ENCODE peak calls at places on chromosome 9, in ten cellular contexts. One of them, this sample, is unnamed.

GRCh38 chr9:124795881-124796415 is 19.0 kb downstream of the OLFML2A start:
- DNase-seq in IMR-90: no peak
- DNase-seq in right cardiac atrium: peak; percentile 78
- DNase-seq in HCT116: no peak
- DNase-seq in endothelial cell of umbilical vein: peak; percentile 44
- DNase-seq in mammary epithelial cell: no peak
- DNase-seq in iPS DF 6.9: no peak
- DNase-seq in uterus: no peak
- DNase-seq in tibial nerve: no peak
- DNase-seq in NT2/D1: no peak
- DNase-seq in this sample: no peak

GRCh38 chr9:124042168-124042775 is 30.7 kb downstream of the LHX2 start:
- DNase-seq in IMR-90: no peak
- DNase-seq in right cardiac atrium: no peak
- DNase-seq in HCT116: no peak
- DNase-seq in endothelial cell of umbilical vein: no peak
- DNase-seq in mammary epithelial cell: no peak
- DNase-seq in iPS DF 6.9: no peak
- DNase-seq in uterus: no peak
- DNase-seq in tibial nerve: no peak
- DNase-seq in NT2/D1: no peak
- DNase-seq in this sample: peak; percentile 32

GRCh38 chr9:715743-716400 is 125.6 kb upstream of the DMRT1 start:
- DNase-seq in IMR-90: peak; percentile 68
- DNase-seq in right cardiac atrium: no peak
- DNase-seq in HCT116: no peak
- DNase-seq in endothelial cell of umbilical vein: peak; percentile 39
- DNase-seq in mammary epithelial cell: peak; percentile 55
- DNase-seq in iPS DF 6.9: no peak
- DNase-seq in uterus: no peak
- DNase-seq in tibial nerve: no peak
- DNase-seq in NT2/D1: no peak
- DNase-seq in this sample: no peak

GRCh38 chr9:16828335-16829281 is 41.9 kb downstream of the BNC2 start:
- DNase-seq in IMR-90: peak; percentile 78
- DNase-seq in right cardiac atrium: peak; percentile 81
- DNase-seq in HCT116: no peak
- DNase-seq in endothelial cell of umbilical vein: peak; percentile 28
- DNase-seq in mammary epithelial cell: no peak
- DNase-seq in iPS DF 6.9: no peak
- DNase-seq in uterus: peak; percentile 34
- DNase-seq in tibial nerve: peak; percentile 15
- DNase-seq in NT2/D1: no peak
- DNase-seq in this sample: peak; percentile 76

GRCh38 chr9:127389391-127390242 is 7.4 kb upstream of the SLC2A8 start:
- DNase-seq in IMR-90: no peak
- DNase-seq in right cardiac atrium: no peak
- DNase-seq in HCT116: no peak
- DNase-seq in endothelial cell of umbilical vein: no peak
- DNase-seq in mammary epithelial cell: no peak
- DNase-seq in iPS DF 6.9: no peak
- DNase-seq in uterus: no peak
- DNase-seq in tibial nerve: no peak
- DNase-seq in NT2/D1: no peak
- DNase-seq in this sample: no peak

GRCh38 chr9:36940881-36941280 is 93.2 kb downstream of the PAX5 start:
- DNase-seq in IMR-90: no peak
- DNase-seq in right cardiac atrium: no peak
- DNase-seq in HCT116: no peak
- DNase-seq in endothelial cell of umbilical vein: no peak
- DNase-seq in mammary epithelial cell: no peak
- DNase-seq in iPS DF 6.9: no peak
- DNase-seq in uterus: no peak
- DNase-seq in tibial nerve: no peak
- DNase-seq in NT2/D1: no peak
- DNase-seq in this sample: no peak

GRCh38 chr9:128917151-128917849 is 3.5 kb upstream of the PHYHD1 start:
- DNase-seq in IMR-90: peak; percentile 64
- DNase-seq in right cardiac atrium: peak; percentile 93
- DNase-seq in HCT116: no peak
- DNase-seq in endothelial cell of umbilical vein: peak; percentile 86
- DNase-seq in mammary epithelial cell: no peak
- DNase-seq in iPS DF 6.9: no peak
- DNase-seq in uterus: peak; percentile 88
- DNase-seq in tibial nerve: peak; percentile 86
- DNase-seq in NT2/D1: no peak
- DNase-seq in this sample: peak; percentile 89

GRCh38 chr9:124594673-124595072 is 87.5 kb upstream of the NR5A1 start:
- DNase-seq in IMR-90: peak; percentile 18
- DNase-seq in right cardiac atrium: no peak
- DNase-seq in HCT116: no peak
- DNase-seq in endothelial cell of umbilical vein: no peak
- DNase-seq in mammary epithelial cell: no peak
- DNase-seq in iPS DF 6.9: no peak
- DNase-seq in uterus: no peak
- DNase-seq in tibial nerve: no peak
- DNase-seq in NT2/D1: no peak
- DNase-seq in this sample: no peak

GRCh38 chr9:15722888-15723287 is 170.0 kb downstream of the CCDC171 start:
- DNase-seq in IMR-90: peak; percentile 31
- DNase-seq in right cardiac atrium: no peak
- DNase-seq in HCT116: no peak
- DNase-seq in endothelial cell of umbilical vein: no peak
- DNase-seq in mammary epithelial cell: no peak
- DNase-seq in iPS DF 6.9: no peak
- DNase-seq in uterus: no peak
- DNase-seq in tibial nerve: no peak
- DNase-seq in NT2/D1: peak; percentile 15
- DNase-seq in this sample: no peak

GRCh38 chr9:34292552-34292951 is 36.5 kb downstream of the KIF24 start:
- DNase-seq in IMR-90: no peak
- DNase-seq in right cardiac atrium: no peak
- DNase-seq in HCT116: no peak
- DNase-seq in endothelial cell of umbilical vein: no peak
- DNase-seq in mammary epithelial cell: no peak
- DNase-seq in iPS DF 6.9: no peak
- DNase-seq in uterus: no peak
- DNase-seq in tibial nerve: no peak
- DNase-seq in NT2/D1: no peak
- DNase-seq in this sample: no peak

DNA sequence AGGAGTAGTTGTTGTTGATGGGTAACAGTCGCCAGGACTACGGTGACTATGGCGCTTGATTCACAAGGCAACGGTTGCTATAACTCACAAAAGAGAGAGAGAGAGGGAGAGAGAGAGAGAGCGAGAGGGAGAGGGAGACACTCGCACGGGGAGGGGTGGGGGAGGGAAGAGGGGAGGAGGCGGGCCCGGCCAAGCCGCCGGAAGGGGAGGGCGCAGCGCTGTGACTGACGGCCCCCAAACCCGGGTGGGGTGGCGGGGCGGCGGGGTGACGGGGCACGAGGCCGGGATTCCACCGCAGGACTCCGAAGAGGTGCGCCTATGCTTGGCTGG is at the start of gene RFX3:
- DNase-seq in IMR-90: peak; percentile 97
- DNase-seq in right cardiac atrium: peak; percentile 97
- DNase-seq in HCT116: peak; percentile 84
- DNase-seq in endothelial cell of umbilical vein: peak; percentile 90
- DNase-seq in mammary epithelial cell: peak; percentile 94
- DNase-seq in iPS DF 6.9: no peak
- DNase-seq in uterus: peak; percentile 89
- DNase-seq in tibial nerve: peak; percentile 77
- DNase-seq in NT2/D1: peak; percentile 79
- DNase-seq in this sample: peak; percentile 94
- H3K4me3 ChIP-seq in IMR-90: peak within 1 kb of the TSS; percentile 97
- H3K4me3 ChIP-seq in right cardiac atrium: peak within 1 kb of the TSS; percentile 83
- H3K4me3 ChIP-seq in HCT116: peak within 1 kb of the TSS; percentile 89
- H3K4me3 ChIP-seq in endothelial cell of umbilical vein: peak within 1 kb of the TSS; percentile 94
- H3K4me3 ChIP-seq in mammary epithelial cell: peak within 1 kb of the TSS; percentile 98
- H3K4me3 ChIP-seq in iPS DF 6.9: peak within 1 kb of the TSS; percentile 91
- H3K4me3 ChIP-seq in uterus: peak within 1 kb of the TSS; percentile 99
- H3K4me3 ChIP-seq in tibial nerve: peak within 1 kb of the TSS; percentile 91
- H3K4me3 ChIP-seq in NT2/D1: peak within 1 kb of the TSS; percentile 93
- H3K4me3 ChIP-seq in this sample: peak within 1 kb of the TSS; percentile 83

GRCh38 chr9:121885345-121885901 is 207.7 kb downstream of the TTLL11 start:
- DNase-seq in IMR-90: peak; percentile 86
- DNase-seq in right cardiac atrium: no peak
- DNase-seq in HCT116: no peak
- DNase-seq in endothelial cell of umbilical vein: no peak
- DNase-seq in mammary epithelial cell: no peak
- DNase-seq in iPS DF 6.9: no peak
- DNase-seq in uterus: no peak
- DNase-seq in tibial nerve: no peak
- DNase-seq in NT2/D1: no peak
- DNase-seq in this sample: no peak

GRCh38 chr9:121884057-121884512 is 209.0 kb downstream of the TTLL11 start:
- DNase-seq in IMR-90: no peak
- DNase-seq in right cardiac atrium: no peak
- DNase-seq in HCT116: no peak
- DNase-seq in endothelial cell of umbilical vein: no peak
- DNase-seq in mammary epithelial cell: no peak
- DNase-seq in iPS DF 6.9: no peak
- DNase-seq in uterus: no peak
- DNase-seq in tibial nerve: no peak
- DNase-seq in NT2/D1: peak; percentile 57
- DNase-seq in this sample: no peak

GRCh38 chr9:121880343-121880742 is 212.8 kb downstream of the TTLL11 start:
- DNase-seq in IMR-90: no peak
- DNase-seq in right cardiac atrium: no peak
- DNase-seq in HCT116: no peak
- DNase-seq in endothelial cell of umbilical vein: no peak
- DNase-seq in mammary epithelial cell: no peak
- DNase-seq in iPS DF 6.9: no peak
- DNase-seq in uterus: no peak
- DNase-seq in tibial nerve: no peak
- DNase-seq in NT2/D1: no peak
- DNase-seq in this sample: no peak

GRCh38 chr9:121881920-121882500 is 211.1 kb downstream of the TTLL11 start:
- DNase-seq in IMR-90: no peak
- DNase-seq in right cardiac atrium: no peak
- DNase-seq in HCT116: no peak
- DNase-seq in endothelial cell of umbilical vein: no peak
- DNase-seq in mammary epithelial cell: no peak
- DNase-seq in iPS DF 6.9: no peak
- DNase-seq in uterus: no peak
- DNase-seq in tibial nerve: no peak
- DNase-seq in NT2/D1: no peak
- DNase-seq in this sample: no peak

GRCh38 chr9:121883281-121884056 is 209.6 kb downstream of the TTLL11 start:
- DNase-seq in IMR-90: peak; percentile 37
- DNase-seq in right cardiac atrium: no peak
- DNase-seq in HCT116: no peak
- DNase-seq in endothelial cell of umbilical vein: peak; percentile 34
- DNase-seq in mammary epithelial cell: no peak
- DNase-seq in iPS DF 6.9: no peak
- DNase-seq in uterus: no peak
- DNase-seq in tibial nerve: no peak
- DNase-seq in NT2/D1: no peak
- DNase-seq in this sample: no peak
- H3K4me1 ChIP-seq in IMR-90: peaks cover 11% of the 10 kb centered on the region
- H3K4me1 ChIP-seq in right cardiac atrium: no peaks in the 10 kb centered on the region
- H3K4me1 ChIP-seq in HCT116: no peaks in the 10 kb centered on the region
- H3K4me1 ChIP-seq in endothelial cell of umbilical vein: peaks cover 14% of the 10 kb centered on the region
- H3K4me1 ChIP-seq in mammary epithelial cell: no peaks in the 10 kb centered on the region
- H3K4me1 ChIP-seq in iPS DF 6.9: peaks cover 4% of the 10 kb centered on the region
- H3K4me1 ChIP-seq in uterus: no peaks in the 10 kb centered on the region
- H3K4me1 ChIP-seq in tibial nerve: peaks cover 31% of the 10 kb centered on the region
- H3K4me1 ChIP-seq in NT2/D1: peaks cover 12% of the 10 kb centered on the region
- H3K4me1 ChIP-seq in this sample: peaks cover 2% of the 10 kb centered on the region

GRCh38 chr9:121230231-121230630 is 28.6 kb upstream of the RAB14 start:
- DNase-seq in IMR-90: no peak
- DNase-seq in right cardiac atrium: no peak
- DNase-seq in HCT116: no peak
- DNase-seq in endothelial cell of umbilical vein: no peak
- DNase-seq in mammary epithelial cell: no peak
- DNase-seq in iPS DF 6.9: no peak
- DNase-seq in uterus: no peak
- DNase-seq in tibial nerve: no peak
- DNase-seq in NT2/D1: no peak
- DNase-seq in this sample: no peak

GRCh38 chr9:121239851-121240250 is 28.1 kb upstream of the GSN start:
- DNase-seq in IMR-90: no peak
- DNase-seq in right cardiac atrium: no peak
- DNase-seq in HCT116: no peak
- DNase-seq in endothelial cell of umbilical vein: no peak
- DNase-seq in mammary epithelial cell: no peak
- DNase-seq in iPS DF 6.9: no peak
- DNase-seq in uterus: no peak
- DNase-seq in tibial nerve: no peak
- DNase-seq in NT2/D1: no peak
- DNase-seq in this sample: no peak

GRCh38 chr9:121239071-121239470 is 28.9 kb upstream of the GSN start:
- DNase-seq in IMR-90: peak; percentile 19
- DNase-seq in right cardiac atrium: no peak
- DNase-seq in HCT116: no peak
- DNase-seq in endothelial cell of umbilical vein: no peak
- DNase-seq in mammary epithelial cell: no peak
- DNase-seq in iPS DF 6.9: no peak
- DNase-seq in uterus: no peak
- DNase-seq in tibial nerve: no peak
- DNase-seq in NT2/D1: no peak
- DNase-seq in this sample: no peak

GRCh38 chr9:121235512-121235911 is 32.5 kb upstream of the GSN start:
- DNase-seq in IMR-90: no peak
- DNase-seq in right cardiac atrium: no peak
- DNase-seq in HCT116: no peak
- DNase-seq in endothelial cell of umbilical vein: no peak
- DNase-seq in mammary epithelial cell: no peak
- DNase-seq in iPS DF 6.9: no peak
- DNase-seq in uterus: no peak
- DNase-seq in tibial nerve: no peak
- DNase-seq in NT2/D1: no peak
- DNase-seq in this sample: no peak

GRCh38 chr9:121233906-121234901 is 32.5 kb upstream of the RAB14 start:
- DNase-seq in IMR-90: peak; percentile 81
- DNase-seq in right cardiac atrium: no peak
- DNase-seq in HCT116: no peak
- DNase-seq in endothelial cell of umbilical vein: no peak
- DNase-seq in mammary epithelial cell: peak; percentile 50
- DNase-seq in iPS DF 6.9: no peak
- DNase-seq in uterus: no peak
- DNase-seq in tibial nerve: no peak
- DNase-seq in NT2/D1: no peak
- DNase-seq in this sample: no peak
- H3K4me3 ChIP-seq in IMR-90: no peak overlapping the region
- H3K4me3 ChIP-seq in right cardiac atrium: no peak overlapping the region
- H3K4me3 ChIP-seq in HCT116: no peak overlapping the region
- H3K4me3 ChIP-seq in endothelial cell of umbilical vein: no peak overlapping the region
- H3K4me3 ChIP-seq in mammary epithelial cell: no peak overlapping the region
- H3K4me3 ChIP-seq in iPS DF 6.9: no peak overlapping the region
- H3K4me3 ChIP-seq in uterus: no peak overlapping the region
- H3K4me3 ChIP-seq in tibial nerve: no peak overlapping the region
- H3K4me3 ChIP-seq in NT2/D1: no peak overlapping the region
- H3K4me3 ChIP-seq in this sample: no peak overlapping the region

DNA sequence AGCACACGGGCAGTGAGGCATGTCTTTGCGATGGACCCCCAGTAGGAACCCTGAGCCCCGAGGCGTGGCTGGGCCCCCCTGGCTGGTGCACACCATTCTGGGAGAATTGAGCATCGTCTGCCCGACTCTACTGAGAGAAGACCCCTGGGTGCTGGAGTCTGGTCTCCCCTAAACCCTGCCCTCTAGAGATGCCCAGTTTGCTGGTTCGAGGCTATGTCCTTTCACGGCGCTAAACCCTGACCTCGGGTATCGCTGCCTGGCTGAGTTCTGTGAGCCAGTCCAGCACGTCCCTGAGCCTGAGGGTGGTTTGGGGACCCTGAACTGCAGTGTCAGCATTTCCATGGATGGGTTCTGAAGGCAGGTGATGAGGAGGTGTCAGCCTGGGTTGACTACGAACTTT is 128.8 kb downstream of the RXRA start:
- DNase-seq in IMR-90: no peak
- DNase-seq in right cardiac atrium: peak; percentile 61
- DNase-seq in HCT116: no peak
- DNase-seq in endothelial cell of umbilical vein: no peak
- DNase-seq in mammary epithelial cell: no peak
- DNase-seq in iPS DF 6.9: no peak
- DNase-seq in uterus: no peak
- DNase-seq in tibial nerve: no peak
- DNase-seq in NT2/D1: no peak
- DNase-seq in this sample: no peak
- H3K4me1 ChIP-seq in IMR-90: peaks cover 30% of the 10 kb centered on the region
- H3K4me1 ChIP-seq in right cardiac atrium: peaks cover 6% of the 10 kb centered on the region
- H3K4me1 ChIP-seq in HCT116: peaks cover 6% of the 10 kb centered on the region
- H3K4me1 ChIP-seq in endothelial cell of umbilical vein: peaks cover 19% of the 10 kb centered on the region
- H3K4me1 ChIP-seq in mammary epithelial cell: peaks cover 13% of the 10 kb centered on the region
- H3K4me1 ChIP-seq in iPS DF 6.9: no peaks in the 10 kb centered on the region
- H3K4me1 ChIP-seq in uterus: peaks cover 10% of the 10 kb centered on the region
- H3K4me1 ChIP-seq in tibial nerve: peaks cover 29% of the 10 kb centered on the region
- H3K4me1 ChIP-seq in NT2/D1: peaks cover 19% of the 10 kb centered on the region
- H3K4me1 ChIP-seq in this sample: peaks cover 4% of the 10 kb centered on the region

This sample was measured in aorta.